ENCODE peak calls at places on chromosomes 6 and 20, in eight cellular contexts. B is activated CD4-positive, alpha-beta T cell treated with anti-CD3 and anti-CD28 coated beads, Interleukin-2, amount 50 U/mL, for 1 hour; H is effector CD4-positive, alpha-beta T cell; X is kidney tubule cell; A is fibroblast of lung; S is CD8-positive, alpha-beta T cell; C is left ventricle myocardium superior; N is hippocampal formation. P is an unnamed sample.

GRCh38 chr6:46947497-46947896 is 25.8 kb upstream of the ADGRF5 start:
- DNase-seq in B (no peak), H (no peak), X (no peak), A (no peak), S (no peak), C (no peak), N (no peak), P (peak)

GRCh38 chr20:942611-943010 is 26.5 kb upstream of the ANGPT4 start:
- DNase-seq in B (no peak), H (no peak), X (no peak), A (no peak), S (no peak), C (no peak), N (no peak), P (no peak)

GRCh38 chr6:143167224-143167623 is 106.5 kb downstream of the AIG1 start:
- DNase-seq in B (no peak), H (no peak), X (peak), A (no peak), S (no peak), C (no peak), N (no peak), P (no peak)

GRCh38 chr20:57384486-57384885 is 6.7 kb upstream of the RBM38 start:
- DNase-seq in B (no peak), H (no peak), X (no peak), A (no peak), S (no peak), C (no peak), N (no peak), P (no peak)

GRCh38 chr6:170234419-170234818 is 56.5 kb downstream of the DLL1 start:
- DNase-seq in B (no peak), H (no peak), X (no peak), A (no peak), S (no peak), C (peak), N (no peak), P (no peak)

GRCh38 chr6:104118274-104118673 is 741.4 kb downstream of the HACE1 start:
- DNase-seq in B (no peak), H (no peak), X (peak), A (peak), S (no peak), C (no peak), N (no peak), P (peak)

GRCh38 chr20:16475225-16475624 is 98.0 kb downstream of the KIF16B start:
- DNase-seq in B (no peak), H (no peak), X (peak), A (peak), S (no peak), C (no peak), N (no peak), P (peak)

GRCh38 chr6:163287626-163288025 is 126.9 kb upstream of the QKI start:
- DNase-seq in B (no peak), H (no peak), X (no peak), A (peak), S (no peak), C (no peak), N (no peak), P (no peak)

GRCh38 chr6:3584611-3585010 is 127.8 kb upstream of the SLC22A23 start:
- DNase-seq in B (no peak), H (no peak), X (no peak), A (peak), S (no peak), C (no peak), N (no peak), P (peak)

GRCh38 chr20:50062006-50062838 is 50.7 kb downstream of the UBE2V1 start:
- DNase-seq in B (no peak), H (no peak), X (no peak), A (no peak), S (no peak), C (no peak), N (no peak), P (no peak)

GRCh38 chr6:20810732-20811111 is 276.5 kb downstream of the CDKAL1 start:
- DNase-seq in B (no peak), H (no peak), X (no peak), A (no peak), S (no peak), C (peak), N (no peak), P (peak)

GRCh38 chr20:48227381-48227780 is 442.1 kb upstream of the SULF2 start:
- DNase-seq in B (no peak), H (no peak), X (no peak), A (no peak), S (no peak), C (no peak), N (no peak), P (no peak)

GRCh38 chr6:19327246-19327645 is 509.9 kb upstream of the ID4 start:
- DNase-seq in B (no peak), H (no peak), X (peak), A (peak), S (no peak), C (no peak), N (no peak), P (peak)

GRCh38 chr6:106254636-106255035 is 70.9 kb downstream of the ATG5 start:
- DNase-seq in B (no peak), H (no peak), X (peak), A (peak), S (no peak), C (no peak), N (no peak), P (peak)

GRCh38 chr6:14211596-14211961 is 94.0 kb downstream of the CD83 start:
- DNase-seq in B (peak), H (peak), X (no peak), A (peak), S (peak), C (peak), N (no peak), P (peak)

GRCh38 chr6:123830110-123830509 is 26.4 kb downstream of the NKAIN2 start:
- DNase-seq in B (no peak), H (no peak), X (no peak), A (no peak), S (no peak), C (no peak), N (no peak), P (no peak)

P was measured in fibroblast of pulmonary artery.